ENCODE peak calls at places on chromosomes 4 and X, in seven cellular contexts. O is renal cortical epithelial cell; X is RCC 7860; L is effector memory CD8-positive, alpha-beta T cell; E is Kasumi-1; I is right lobe of liver; C is SK-MEL-5. P is an unnamed sample.

GRCh38 chr4:138710297-138710696 is 305.3 kb upstream of the NOCT start:
- DNase-seq in O (no peak), X (no peak), L (no peak), E (no peak), I (no peak), C (no peak), P (no peak)

GRCh38 chr4:138078264-138078663 is 163.9 kb downstream of the SLC7A11 start:
- DNase-seq in O (no peak), X (no peak), L (no peak), E (no peak), I (no peak), C (no peak), P (no peak)

GRCh38 chr4:58502839-58503238 is 1392.7 kb upstream of the IGFBP7 start:
- DNase-seq in O (no peak), X (no peak), L (no peak), E (no peak), I (no peak), C (no peak), P (no peak)

GRCh38 chr4:91198951-91199350 is 1071.8 kb downstream of the CCSER1 start:
- DNase-seq in O (peak; percentile 11), X (no peak), L (no peak), E (peak; percentile 6), I (no peak), C (peak; percentile 61), P (no peak)

GRCh38 chr4:101306225-101306624 is 41.1 kb downstream of the PPP3CA start:
- DNase-seq in O (peak; percentile 42), X (no peak), L (no peak), E (no peak), I (no peak), C (no peak), P (no peak)

GRCh38 chr4:55124337-55125076 is 888 bp downstream of the KDR start:
- DNase-seq in O (no peak), X (no peak), L (no peak), E (no peak), I (no peak), C (no peak), P (no peak)

GRCh38 chrX:27336466-27337091 is 126.6 kb downstream of the PPP4R3C start:
- DNase-seq in O (peak; percentile 1), X (no peak), L (no peak), E (peak; percentile 34), I (peak; percentile 35), C (peak; percentile 42), P (no peak)

GRCh38 chr4:27973056-27973455 is 1112.4 kb downstream of the STIM2 start:
- DNase-seq in O (no peak), X (no peak), L (no peak), E (no peak), I (no peak), C (no peak), P (no peak)

GRCh38 chrX:21529771-21530170 is 128.4 kb downstream of the KLHL34 start:
- DNase-seq in O (peak; percentile 0), X (no peak), L (no peak), E (no peak), I (no peak), C (peak; percentile 7), P (no peak)

GRCh38 chr4:123824524-123824923 is 427.9 kb downstream of the SPRY1 start:
- DNase-seq in O (no peak), X (no peak), L (no peak), E (no peak), I (no peak), C (no peak), P (no peak)

GRCh38 chr4:8047837-8048678 is 108.4 kb upstream of the AFAP1 start:
- DNase-seq in O (no peak), X (no peak), L (no peak), E (no peak), I (no peak), C (no peak), P (no peak)

GRCh38 chr4:2799971-2800690 is 7.2 kb downstream of the SH3BP2 start:
- DNase-seq in O (no peak), X (peak; percentile 26), L (no peak), E (no peak), I (peak; percentile 42), C (no peak), P (no peak)

GRCh38 chr4:79198886-79199591 is 126.8 kb downstream of the NAA11 start:
- DNase-seq in O (no peak), X (no peak), L (no peak), E (peak; percentile 74), I (no peak), C (no peak), P (no peak)

GRCh38 chr4:76059750-76060149 is 14.8 kb upstream of the ART3 start:
- DNase-seq in O (no peak), X (no peak), L (no peak), E (peak; percentile 46), I (no peak), C (peak; percentile 22), P (peak; percentile 29)

GRCh38 chr4:102789317-102789717 is 28.5 kb upstream of the MANBA start:
- DNase-seq in O (no peak), X (no peak), L (no peak), E (peak; percentile 21), I (no peak), C (no peak), P (no peak)

GRCh38 chrX:29662101-29662500 is 553.3 kb upstream of the MAGEB2 start:
- DNase-seq in O (peak; percentile 83), X (peak; percentile 87), L (no peak), E (peak; percentile 16), I (no peak), C (peak; percentile 36), P (no peak)

GRCh38 chrX:118211891-118212816 is 95.5 kb upstream of the KLHL13 start:
- DNase-seq in O (no peak), X (no peak), L (no peak), E (peak; percentile 40), I (no peak), C (no peak), P (no peak)

GRCh38 chrX:70353524-70353923 is 63.6 kb downstream of the KIF4A start:
- DNase-seq in O (no peak), X (no peak), L (no peak), E (no peak), I (no peak), C (no peak), P (no peak)

GRCh38 chrX:16177260-16177659 is 10.0 kb downstream of the MAGEB17 start:
- DNase-seq in O (no peak), X (no peak), L (no peak), E (no peak), I (no peak), C (no peak), P (no peak)